ENCODE peak calls at places on chromosomes 12 and 14, in seven cellular contexts. G, B, N, O, F, Z and U are unnamed samples.

GRCh38 chr12:21933656-21934055 is 7.6 kb downstream of the ABCC9 start:
- DNase-seq in G (no peak), B (no peak), N (no peak), O (no peak), F (no peak), Z (no peak), U (no peak)

GRCh38 chr12:69497308-69498026 is 27.3 kb downstream of the FRS2 start:
- DNase-seq in G (no peak), B (peak; percentile 39), N (no peak), O (no peak), F (no peak), Z (no peak), U (no peak)

GRCh38 chr14:31026395-31027096 is 367 bp upstream of the STRN3 start:
- DNase-seq in G (peak; percentile 97), B (peak; percentile 96), N (peak; percentile 97), O (peak; percentile 99), F (peak; percentile 93), Z (peak; percentile 98), U (peak; percentile 98)

GRCh38 chr14:64942531-64943111 is at the start of gene GPX2:
- DNase-seq in G (no peak), B (no peak), N (peak; percentile 46), O (no peak), F (no peak), Z (no peak), U (no peak)

GRCh38 chr14:67572608-67573007 is 27.5 kb downstream of the PIGH start:
- DNase-seq in G (no peak), B (no peak), N (no peak), O (peak; percentile 38), F (no peak), Z (no peak), U (no peak)

GRCh38 chr14:88248606-88249005 is 74.5 kb downstream of the KCNK10 start:
- DNase-seq in G (no peak), B (peak; percentile 23), N (no peak), O (no peak), F (no peak), Z (no peak), U (no peak)

GRCh38 chr12:86216591-86216990 is 39.6 kb downstream of the MGAT4C start:
- DNase-seq in G (no peak), B (peak; percentile 45), N (no peak), O (no peak), F (no peak), Z (no peak), U (no peak)

GRCh38 chr12:58424735-58425379 is 483.5 kb downstream of the ATP23 start:
- DNase-seq in G (no peak), B (no peak), N (no peak), O (no peak), F (no peak), Z (no peak), U (no peak)

GRCh38 chr14:96741151-96741977 is 55.8 kb upstream of the VRK1 start:
- DNase-seq in G (peak; percentile 79), B (peak; percentile 30), N (no peak), O (no peak), F (peak; percentile 21), Z (peak; percentile 54), U (peak; percentile 27)

GRCh38 chr12:78118486-78118885 is 287.8 kb downstream of the NAV3 start:
- DNase-seq in G (no peak), B (no peak), N (no peak), O (no peak), F (no peak), Z (no peak), U (no peak)

GRCh38 chr14:72808564-72808963 is 85.3 kb downstream of the DPF3 start:
- DNase-seq in G (no peak), B (no peak), N (no peak), O (no peak), F (no peak), Z (no peak), U (no peak)

GRCh38 chr12:69052613-69053408 is 119.8 kb upstream of the CPM start:
- DNase-seq in G (no peak), B (peak; percentile 94), N (no peak), O (no peak), F (no peak), Z (no peak), U (peak; percentile 82)

GRCh38 chr14:102182190-102182589 is 42.5 kb downstream of the WDR20 start:
- DNase-seq in G (no peak), B (peak; percentile 79), N (no peak), O (no peak), F (no peak), Z (no peak), U (peak; percentile 42)

GRCh38 chr12:91381309-91381804 is 198.7 kb upstream of the DCN start:
- DNase-seq in G (peak; percentile 89), B (peak; percentile 90), N (peak; percentile 66), O (no peak), F (no peak), Z (peak; percentile 62), U (peak; percentile 83)
- H3K27ac ChIP-seq in G (peak overlapping the region; percentile 88), B (peak overlapping the region; percentile 22), N (peak overlapping the region; percentile 80), O (peak overlapping the region; percentile 40), F (peak overlapping the region; percentile 14), Z (peak overlapping the region; percentile 76), U (peak overlapping the region; percentile 68)

GRCh38 chr14:66117600-66117999 is 368.6 kb upstream of the CCDC196 start:
- DNase-seq in G (no peak), B (peak; percentile 84), N (no peak), O (no peak), F (no peak), Z (no peak), U (peak; percentile 47)

GRCh38 chr14:66119805-66120204 is 366.4 kb upstream of the CCDC196 start:
- DNase-seq in G (no peak), B (no peak), N (no peak), O (no peak), F (no peak), Z (no peak), U (no peak)

GRCh38 chr14:66120402-66120801 is 365.8 kb upstream of the CCDC196 start:
- DNase-seq in G (no peak), B (no peak), N (no peak), O (no peak), F (no peak), Z (no peak), U (no peak)

DNA sequence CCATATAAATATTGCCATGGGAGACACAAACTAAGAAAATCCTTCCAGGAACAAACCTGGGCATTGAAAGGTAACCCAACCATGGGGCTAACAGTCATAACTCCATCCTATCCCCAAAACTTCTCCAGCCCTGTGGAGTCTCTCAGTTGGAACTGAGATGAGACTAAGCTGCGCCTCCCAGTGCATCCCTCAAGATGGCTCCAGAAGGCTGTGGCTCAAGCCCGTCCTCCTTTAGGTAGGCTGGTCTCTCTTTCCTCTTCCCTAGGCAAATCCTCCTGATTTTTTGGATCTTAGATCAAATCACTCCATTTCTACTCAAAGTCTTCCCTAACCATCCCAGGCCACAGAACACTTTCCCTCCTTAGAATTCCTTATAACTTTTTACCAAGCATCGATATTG is 364.3 kb upstream of the CCDC196 start:
- DNase-seq in G (peak; percentile 32), B (no peak), N (no peak), O (no peak), F (no peak), Z (no peak), U (no peak)
- TF ChIP-seq CTCF in G (peak; percentile 36), B (no peak), N (no peak), O (no peak), F (no peak), Z (no peak), U (no peak)

GRCh38 chr12:123164710-123165261 is 13.9 kb upstream of the PITPNM2 start:
- DNase-seq in G (no peak), B (no peak), N (no peak), O (no peak), F (no peak), Z (no peak), U (no peak)
- H3K27ac ChIP-seq in G (no peak overlapping the region), B (no peak overlapping the region), N (no peak overlapping the region), O (no peak overlapping the region), F (no peak overlapping the region), Z (no peak overlapping the region), U (no peak overlapping the region)

DNA sequence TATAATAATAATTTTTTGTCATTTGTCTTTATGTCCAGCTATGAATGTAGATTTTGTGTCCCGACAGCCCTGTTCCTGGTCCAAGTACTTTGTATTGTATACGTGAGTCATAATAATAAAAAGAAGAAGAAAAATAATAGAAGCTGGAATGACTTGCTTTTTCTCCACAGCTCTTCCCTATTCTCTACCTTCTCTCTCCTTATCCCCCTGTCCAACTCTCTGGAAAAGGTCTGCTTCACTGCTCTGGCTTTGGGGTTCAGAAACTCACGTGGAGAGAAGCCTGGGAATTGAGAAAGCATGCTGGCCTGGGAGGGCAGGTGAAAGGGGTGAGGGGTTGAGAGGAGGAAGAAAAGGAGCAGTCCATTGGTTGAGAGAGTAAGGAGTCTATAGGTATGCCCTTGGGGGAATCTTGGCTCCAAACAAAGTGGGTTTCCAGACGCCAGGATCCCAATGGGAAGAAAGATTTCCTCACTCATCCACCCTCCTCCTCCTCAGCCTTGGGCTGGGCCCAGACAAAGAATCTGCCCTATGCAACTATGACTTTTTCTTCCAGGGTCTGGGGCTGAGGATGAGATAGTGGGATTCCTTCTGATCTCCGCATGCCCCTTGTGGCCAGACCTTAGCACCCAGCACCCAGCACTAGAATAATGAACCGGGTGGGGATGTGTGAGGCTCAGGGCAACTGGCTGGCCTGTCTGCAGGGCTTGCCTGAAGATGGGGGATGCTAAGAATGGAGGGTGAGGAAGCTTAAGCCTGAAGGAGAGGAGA is 4.0 kb downstream of the HOXC8 start:
- DNase-seq in G (no peak), B (no peak), N (no peak), O (no peak), F (no peak), Z (no peak), U (no peak)
- TF ChIP-seq CTCF in G (peak; percentile 8), B (no peak), N (no peak), O (no peak), F (no peak), Z (no peak), U (no peak)

DNA sequence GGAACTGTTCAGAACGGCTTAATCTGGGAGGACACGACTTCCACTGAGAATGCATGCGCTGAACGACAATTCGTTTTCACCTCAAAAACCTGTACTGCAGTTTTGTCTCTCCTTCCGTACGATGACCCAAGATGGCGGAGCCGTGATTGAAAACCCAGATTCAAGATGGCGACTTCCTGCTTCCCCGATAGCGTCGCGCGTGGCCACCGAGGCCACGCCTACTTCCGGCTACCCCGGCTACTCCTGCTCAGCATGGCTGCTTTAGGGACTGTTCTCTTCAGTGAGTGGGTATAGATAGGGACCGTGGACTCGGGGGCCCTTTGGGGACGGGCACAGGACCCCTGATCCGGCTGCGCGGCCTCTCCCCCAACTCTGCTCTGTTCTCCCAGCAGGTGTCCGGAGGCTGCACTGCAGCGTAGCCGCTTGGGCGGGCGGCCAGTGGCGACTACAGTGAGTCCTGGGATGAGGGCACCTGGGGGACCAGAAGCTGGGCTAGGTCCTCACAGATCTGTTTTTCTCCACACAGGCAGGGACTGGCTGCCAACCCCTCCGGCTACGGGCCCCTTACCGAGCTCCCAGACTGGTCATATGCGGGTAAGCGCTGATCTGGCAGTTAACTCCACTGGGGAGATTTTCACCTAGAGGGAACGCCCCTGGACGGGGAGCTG is at the start of gene MRPL52:
- DNase-seq in G (peak; percentile 87), B (peak; percentile 84), N (peak; percentile 89), O (peak; percentile 94), F (peak; percentile 89), Z (peak; percentile 94), U (peak; percentile 83)
- H3K27ac ChIP-seq in G (no peak within 1 kb of the TSS), B (peak within 1 kb of the TSS; percentile 86), N (peak within 1 kb of the TSS; percentile 75), O (peak within 1 kb of the TSS; percentile 81), F (peak within 1 kb of the TSS; percentile 92), Z (peak within 1 kb of the TSS; percentile 59), U (peak within 1 kb of the TSS; percentile 25)